ENCODE peak calls at places on chromosomes 16 and 17, in nine cellular contexts. V, M, I, D, Z, Q, Y, A and F are unnamed samples.

GRCh38 chr17:63116228-63116627 is 150.2 kb downstream of the TANC2 start:
- DNase-seq in D (no peak), Q (no peak), M (no peak), A (no peak), Z (no peak), I (no peak), V (no peak), Y (no peak), F (no peak)

GRCh38 chr16:27452569-27453475 is 50.8 kb downstream of the IL21R start:
- DNase-seq in Y (no peak), M (no peak), V (no peak), Z (no peak), A (no peak), Q (no peak), D (no peak), I (no peak), F (no peak)

GRCh38 chr16:72425571-72426341 is 253.8 kb upstream of the PMFBP1 start:
- DNase-seq in V (peak), A (no peak), M (no peak), Q (no peak), Y (no peak), D (no peak), I (no peak), Z (no peak), F (no peak)

GRCh38 chr17:79852748-79853147 is 13.5 kb upstream of the CBX4 start:
- DNase-seq in I (no peak), M (no peak), Q (no peak), A (peak), V (peak), D (no peak), Z (no peak), Y (no peak), F (peak)

GRCh38 chr17:59093702-59094231 is 12.9 kb downstream of the TRIM37 start:
- DNase-seq in V (peak), Q (no peak), I (no peak), M (peak), D (no peak), Z (no peak), Y (peak), A (peak), F (no peak)

GRCh38 chr17:61309857-61310256 is 89.8 kb upstream of the TBX2 start:
- DNase-seq in M (no peak), Z (no peak), V (peak), Q (no peak), D (no peak), Y (no peak), I (no peak), A (no peak), F (no peak)

GRCh38 chr17:83161298-83162034 is 82.1 kb downstream of the METRNL start:
- DNase-seq in V (peak), Q (no peak), Z (no peak), I (no peak), A (no peak), M (no peak), Y (no peak), D (no peak), F (no peak)

GRCh38 chr16:19095699-19096098 is 18.1 kb upstream of the ITPRIPL2 start:
- DNase-seq in A (no peak), M (no peak), V (peak), Y (no peak), I (peak), Q (no peak), D (no peak), Z (no peak), F (no peak)

GRCh38 chr17:34146440-34147043 is 108.5 kb upstream of the CCL2 start:
- DNase-seq in A (peak), D (no peak), Z (peak), I (no peak), M (no peak), Y (peak), Q (no peak), V (no peak), F (peak)

GRCh38 chr17:56754523-56755208 is 79.1 kb downstream of the C17orf67 start:
- DNase-seq in A (no peak), V (peak), Y (no peak), M (no peak), Z (no peak), I (no peak), D (no peak), Q (no peak), F (peak)

GRCh38 chr17:63382136-63382535 is 64.0 kb downstream of the CYB561 start:
- DNase-seq in M (no peak), Z (no peak), V (peak), Y (no peak), D (no peak), Q (no peak), A (no peak), I (no peak), F (no peak)

GRCh38 chr16:59748531-59748930 is 1014.4 kb upstream of the GOT2 start:
- DNase-seq in V (peak), I (no peak), Q (no peak), A (no peak), Y (no peak), Z (no peak), D (no peak), M (no peak), F (no peak)

GRCh38 chr17:48494335-48494734 is 36.5 kb downstream of the HOXB1 start:
- DNase-seq in V (peak), Z (no peak), I (no peak), Y (no peak), M (no peak), Q (no peak), A (no peak), D (no peak), F (no peak)

GRCh38 chr17:57574040-57574513 is 171.0 kb downstream of the CCDC182 start:
- DNase-seq in D (no peak), Z (no peak), Q (no peak), I (no peak), V (peak), A (no peak), M (peak), Y (peak), F (no peak)

GRCh38 chr17:77852666-77853207 is 105.8 kb upstream of the TNRC6C start:
- DNase-seq in Z (no peak), A (no peak), I (no peak), V (no peak), Q (no peak), D (no peak), Y (peak), M (no peak), F (no peak)

GRCh38 chr16:84255050-84255810 is 15.4 kb upstream of the KCNG4 start:
- DNase-seq in M (no peak), I (no peak), D (no peak), Z (no peak), Q (no peak), A (no peak), V (no peak), Y (no peak), F (no peak)

GRCh38 chr16:84686702-84687298 is 13.0 kb upstream of the USP10 start:
- DNase-seq in I (peak), Q (no peak), Y (no peak), M (no peak), A (no peak), Z (no peak), D (no peak), V (no peak), F (no peak)

GRCh38 chr16:82083710-82084353 is 48.8 kb downstream of the HSD17B2 start:
- DNase-seq in D (no peak), A (no peak), M (no peak), I (no peak), Y (no peak), Q (no peak), V (no peak), Z (no peak), F (no peak)

GRCh38 chr16:13041180-13041579 is 139.8 kb downstream of the SHISA9 start:
- DNase-seq in D (no peak), M (no peak), I (no peak), Z (no peak), Y (no peak), V (no peak), A (no peak), Q (no peak), F (no peak)

DNA sequence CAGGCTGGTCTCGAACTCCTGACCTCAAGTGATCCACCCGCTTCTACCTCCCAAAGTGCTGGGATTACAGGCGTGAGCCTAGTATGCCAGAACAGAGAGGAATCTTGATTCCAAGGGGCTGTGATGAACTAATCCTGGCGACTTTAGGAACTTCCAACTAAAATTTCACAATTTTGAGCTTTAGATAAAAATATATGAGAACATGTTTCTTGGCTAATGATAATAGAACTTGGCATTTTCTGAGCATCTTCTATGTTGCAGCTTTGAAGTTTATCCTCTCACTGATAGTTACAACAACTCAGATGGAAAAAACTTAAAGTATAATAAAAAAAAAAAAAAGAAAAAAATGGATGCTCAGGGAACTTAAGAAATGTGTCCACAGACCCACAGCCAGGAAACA is 69.8 kb upstream of the WSCD1 start:
- DNase-seq in Q (no peak), V (no peak), Y (no peak), I (no peak), A (no peak), Z (no peak), D (no peak), M (no peak), F (no peak)
- H3K27ac ChIP-seq in Q (no peak), V (no peak), Y (no peak), I (no peak), A (no peak), Z (no peak), D (no peak), M (no peak), F (no peak)

DNA sequence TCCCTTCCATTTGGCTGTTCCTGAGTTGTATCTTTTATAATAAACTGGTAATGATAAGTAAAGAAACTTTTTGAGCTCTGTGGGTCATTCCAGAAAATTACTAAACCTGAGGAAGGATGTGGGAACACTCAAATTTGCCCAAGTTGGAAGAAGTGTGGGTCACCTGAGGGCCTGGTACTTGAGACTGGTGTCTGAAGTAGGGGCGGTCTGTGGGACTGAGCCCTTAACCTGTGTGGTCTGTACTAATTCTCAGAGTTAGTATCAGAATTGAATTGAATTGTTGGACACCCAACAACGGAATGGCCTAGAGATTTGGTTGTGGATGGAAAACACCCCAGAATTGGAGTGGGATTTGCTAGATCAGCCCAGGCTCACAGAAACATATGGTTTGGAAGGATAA is 43.1 kb downstream of the IKZF3 start:
- DNase-seq in D (no peak), M (no peak), I (no peak), A (no peak), Y (no peak), Q (no peak), Z (no peak), V (no peak), F (no peak)
- H3K27ac ChIP-seq in D (no peak), M (no peak), I (no peak), A (no peak), Y (no peak), Q (no peak), Z (peak), V (no peak), F (peak)

GRCh38 chr16:87541004-87541881 is 48.4 kb upstream of the ZCCHC14 start:
- DNase-seq in V (peak), I (no peak), M (no peak), Q (no peak), A (peak), D (no peak), Y (peak), Z (no peak), F (no peak)
- H3K27ac ChIP-seq in V (no peak), I (no peak), M (peak), Q (no peak), A (peak), D (no peak), Y (peak), Z (no peak), F (no peak)

DNA sequence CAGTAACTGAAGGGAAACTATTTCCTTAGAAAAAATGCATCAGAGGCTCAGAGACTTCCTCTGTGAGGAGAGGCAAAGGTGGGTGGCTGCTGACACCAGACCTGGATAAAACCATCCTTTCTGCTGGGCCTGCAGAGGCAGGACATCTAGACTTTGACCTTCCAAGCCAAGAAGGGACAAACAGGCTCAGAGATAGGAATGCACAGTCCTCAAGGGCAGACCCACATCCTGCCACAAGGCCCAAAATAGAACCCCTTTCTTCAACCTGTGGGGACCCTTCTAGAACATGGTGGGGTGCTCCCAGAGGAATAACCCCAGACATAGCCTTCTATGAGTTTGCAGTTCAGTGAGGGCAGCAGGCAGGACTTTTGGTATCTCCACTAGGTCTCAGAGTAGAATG is 3.8 kb upstream of the CBFB start:
- DNase-seq in Y (no peak), Q (no peak), V (no peak), I (no peak), D (no peak), Z (no peak), A (no peak), M (no peak), F (no peak)
- H3K27ac ChIP-seq in Y (no peak), Q (no peak), V (no peak), I (no peak), D (no peak), Z (no peak), A (no peak), M (no peak), F (no peak)

GRCh38 chr17:6241996-6242395 is 171.8 kb downstream of the WSCD1 start:
- DNase-seq in Z (no peak), I (no peak), M (no peak), D (no peak), A (no peak), Q (no peak), V (no peak), Y (no peak), F (no peak)

GRCh38 chr17:6241381-6241780 is 171.2 kb downstream of the WSCD1 start:
- DNase-seq in Z (no peak), Y (no peak), Q (no peak), A (no peak), M (no peak), I (no peak), D (no peak), V (no peak), F (no peak)

GRCh38 chr17:6240601-6241000 is 170.4 kb downstream of the WSCD1 start:
- DNase-seq in Z (no peak), A (no peak), V (no peak), Y (no peak), D (no peak), Q (no peak), I (no peak), M (no peak), F (no peak)

GRCh38 chr17:6240001-6240400 is 169.8 kb downstream of the WSCD1 start:
- DNase-seq in I (no peak), Q (no peak), A (no peak), D (no peak), M (no peak), Y (no peak), Z (no peak), V (no peak), F (no peak)

DNA sequence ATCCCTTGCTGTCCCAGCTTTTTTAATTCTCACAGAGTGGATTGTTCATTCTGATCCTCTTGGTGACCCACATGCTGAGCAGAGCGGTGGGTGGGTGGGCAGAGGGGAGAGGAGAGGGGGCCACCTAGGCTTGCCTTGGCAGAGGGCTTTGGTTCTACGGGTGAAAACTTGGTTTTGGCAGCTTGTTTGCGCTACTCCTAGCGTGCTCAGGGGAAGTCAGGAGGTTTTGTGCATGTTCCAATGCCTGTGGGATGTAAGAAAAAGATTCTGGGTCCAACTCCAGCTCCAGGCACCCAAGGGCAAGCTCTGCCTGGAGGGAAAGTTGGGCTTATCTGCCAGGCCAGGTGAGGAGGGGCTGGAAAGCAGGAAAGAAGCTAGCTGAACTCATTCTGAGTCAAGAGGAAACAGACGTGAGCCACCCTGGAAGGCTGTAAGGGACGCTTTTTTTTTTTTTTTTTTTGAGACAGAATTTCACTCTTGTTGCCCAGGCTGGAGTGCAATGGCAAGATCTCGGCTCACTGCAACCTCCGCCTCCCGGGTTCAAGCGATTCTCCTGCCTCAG is 169.1 kb downstream of the WSCD1 start:
- DNase-seq in M (no peak), I (no peak), Q (no peak), A (no peak), Z (no peak), Y (no peak), D (no peak), V (no peak), F (no peak)
- H3K27ac ChIP-seq in M (no peak), I (no peak), Q (no peak), A (no peak), Z (no peak), Y (no peak), D (no peak), V (no peak), F (no peak)

GRCh38 chr16:55250641-55251550 is 73.1 kb upstream of the IRX6 start:
- DNase-seq in Y (no peak), Q (no peak), M (no peak), I (no peak), D (no peak), Z (no peak), A (no peak), V (no peak), F (no peak)

GRCh38 chr16:55249936-55250335 is 74.1 kb upstream of the IRX6 start:
- DNase-seq in Y (no peak), Z (no peak), V (no peak), M (no peak), I (no peak), D (no peak), Q (no peak), A (no peak), F (no peak)

GRCh38 chr16:55249361-55249760 is 74.6 kb upstream of the IRX6 start:
- DNase-seq in D (no peak), V (no peak), Q (no peak), A (no peak), Y (no peak), M (no peak), Z (no peak), I (no peak), F (no peak)

GRCh38 chr16:55248494-55248893 is 75.5 kb upstream of the IRX6 start:
- DNase-seq in D (no peak), Z (no peak), Q (no peak), I (no peak), A (peak), M (no peak), Y (no peak), V (no peak), F (no peak)

GRCh38 chr16:55248058-55248457 is 75.9 kb upstream of the IRX6 start:
- DNase-seq in I (no peak), Y (no peak), M (no peak), Q (no peak), A (no peak), Z (no peak), V (no peak), D (no peak), F (no peak)
- H3K27ac ChIP-seq in I (no peak), Y (no peak), M (no peak), Q (no peak), A (no peak), Z (no peak), V (no peak), D (no peak), F (no peak)